ENCODE peak calls at places on chromosomes 4 and X, in six cellular contexts. P, L, X, R, A and E are unnamed samples.
A peak's percentile ranks its signal among the peaks of the same experiment; 100 is the strongest.

GRCh38 chr4:673349-674091 is 556 bp downstream of the ATP5ME start:
- DNase-seq in A (no peak), P (no peak), X (no peak), R (no peak), L (no peak), E (peak; percentile 51)

GRCh38 chr4:168496834-168497233 is at the start of gene PALLD:
- DNase-seq in A (peak; percentile 76), R (no peak), X (no peak), L (no peak), P (no peak), E (peak; percentile 23)

GRCh38 chr4:155974476-155974749 is 20.7 kb upstream of the CTSO start:
- DNase-seq in P (no peak), X (no peak), R (no peak), L (no peak), A (no peak), E (no peak)

GRCh38 chrX:119427024-119427794 is 28.1 kb downstream of the SLC25A43 start:
- DNase-seq in P (peak; percentile 10), A (no peak), X (no peak), L (peak; percentile 36), R (no peak), E (no peak)

GRCh38 chr4:13481569-13481968 is 2.6 kb downstream of the RAB28 start:
- DNase-seq in A (no peak), X (no peak), P (no peak), L (no peak), R (no peak), E (no peak)

GRCh38 chr4:73836373-73837269 is at the start of gene CXCL6:
- DNase-seq in P (no peak), L (no peak), X (no peak), A (peak; percentile 84), R (no peak), E (no peak)

GRCh38 chr4:4761128-4761991 is 98.1 kb upstream of the MSX1 start:
- DNase-seq in A (no peak), X (no peak), R (no peak), L (no peak), P (no peak), E (peak; percentile 35)

GRCh38 chr4:63080929-63081328 is 1328.3 kb downstream of the TECRL start:
- DNase-seq in R (no peak), P (no peak), A (no peak), X (no peak), L (no peak), E (no peak)

GRCh38 chr4:4658051-4658450 is 116.2 kb upstream of the STX18 start:
- DNase-seq in P (no peak), R (no peak), L (no peak), A (no peak), X (no peak), E (no peak)

GRCh38 chrX:113675278-113675677 is 834.6 kb upstream of the AMOT start:
- DNase-seq in A (no peak), X (no peak), R (no peak), L (no peak), P (no peak), E (no peak)

GRCh38 chrX:68438575-68438974 is 5.3 kb upstream of the OPHN1 start:
- DNase-seq in R (no peak), X (no peak), A (no peak), P (no peak), L (no peak), E (no peak)

GRCh38 chr4:68249434-68249833 is 3.9 kb upstream of the TMPRSS11B start:
- DNase-seq in A (no peak), X (no peak), L (no peak), P (no peak), R (no peak), E (no peak)

GRCh38 chr4:83054928-83055327 is 19.9 kb downstream of the COPS4 start:
- DNase-seq in A (no peak), P (no peak), X (no peak), L (peak; percentile 41), R (no peak), E (no peak)